ENCODE peak calls at places on chromosomes 3 and 15, in four cellular contexts. One of them, this sample, is unnamed.

GRCh38 chr3:187286467-187287059 is 5.0 kb downstream of the MASP1 start:
- DNase-seq in HEK293T: no peak
- DNase-seq in K562: no peak
- DNase-seq in WTC11: no peak
- DNase-seq in this sample: peak

GRCh38 chr3:127497166-127497565 is 93.4 kb downstream of the TPRA1 start:
- DNase-seq in HEK293T: no peak
- DNase-seq in K562: no peak
- DNase-seq in WTC11: no peak
- DNase-seq in this sample: no peak

GRCh38 chr3:182793663-182794454 is 555 bp downstream of the ATP11B start:
- DNase-seq in HEK293T: peak
- DNase-seq in K562: peak
- DNase-seq in WTC11: peak
- DNase-seq in this sample: peak

GRCh38 chr3:64594129-64594528 is 93.7 kb downstream of the ADAMTS9 start:
- DNase-seq in HEK293T: no peak
- DNase-seq in K562: no peak
- DNase-seq in WTC11: no peak
- DNase-seq in this sample: no peak

GRCh38 chr3:99013077-99013476 is 111.6 kb upstream of the DCBLD2 start:
- DNase-seq in HEK293T: no peak
- DNase-seq in K562: no peak
- DNase-seq in WTC11: no peak
- DNase-seq in this sample: no peak

GRCh38 chr15:58378241-58379085 is 53.3 kb upstream of the LIPC start:
- DNase-seq in HEK293T: no peak
- DNase-seq in K562: no peak
- DNase-seq in WTC11: no peak
- DNase-seq in this sample: no peak

GRCh38 chr3:38354588-38355344 is 8.2 kb downstream of the XYLB start:
- DNase-seq in HEK293T: no peak
- DNase-seq in K562: no peak
- DNase-seq in WTC11: no peak
- DNase-seq in this sample: no peak

GRCh38 chr3:15606434-15606891 is 4.9 kb downstream of the BTD start:
- DNase-seq in HEK293T: no peak
- DNase-seq in K562: no peak
- DNase-seq in WTC11: no peak
- DNase-seq in this sample: peak

GRCh38 chr3:169241928-169242751 is 421.4 kb downstream of the MECOM start:
- DNase-seq in HEK293T: peak
- DNase-seq in K562: no peak
- DNase-seq in WTC11: peak
- DNase-seq in this sample: no peak

GRCh38 chr3:71702131-71703024 is 22.8 kb downstream of the EIF4E3 start:
- DNase-seq in HEK293T: no peak
- DNase-seq in K562: no peak
- DNase-seq in WTC11: no peak
- DNase-seq in this sample: no peak

GRCh38 chr3:33187368-33187634 is 31.3 kb downstream of the SUSD5 start:
- DNase-seq in HEK293T: no peak
- DNase-seq in K562: no peak
- DNase-seq in WTC11: no peak
- DNase-seq in this sample: no peak

GRCh38 chr3:120855665-120856437 is 52.2 kb upstream of the STXBP5L start:
- DNase-seq in HEK293T: peak
- DNase-seq in K562: no peak
- DNase-seq in WTC11: no peak
- DNase-seq in this sample: no peak

GRCh38 chr15:72118400-72118978 is at the start of gene SENP8:
- DNase-seq in HEK293T: peak
- DNase-seq in K562: peak
- DNase-seq in WTC11: no peak
- DNase-seq in this sample: no peak

GRCh38 chr3:114597012-114597411 is 303.2 kb downstream of the TIGIT start:
- DNase-seq in HEK293T: no peak
- DNase-seq in K562: no peak
- DNase-seq in WTC11: no peak
- DNase-seq in this sample: no peak

GRCh38 chr15:79418693-79419279 is 13.3 kb upstream of the MINAR1 start:
- DNase-seq in HEK293T: no peak
- DNase-seq in K562: no peak
- DNase-seq in WTC11: no peak
- DNase-seq in this sample: no peak

GRCh38 chr15:97443101-97443500 is 517.4 kb upstream of the ARRDC4 start:
- DNase-seq in HEK293T: no peak
- DNase-seq in K562: no peak
- DNase-seq in WTC11: no peak
- DNase-seq in this sample: no peak

GRCh38 chr3:183906234-183906921 is 21.7 kb upstream of the PARL start:
- DNase-seq in HEK293T: no peak
- DNase-seq in K562: no peak
- DNase-seq in WTC11: no peak
- DNase-seq in this sample: no peak

GRCh38 chr3:172396400-172396799 is 51.9 kb downstream of the GHSR start:
- DNase-seq in HEK293T: no peak
- DNase-seq in K562: no peak
- DNase-seq in WTC11: no peak
- DNase-seq in this sample: no peak

GRCh38 chr3:46929324-46929723 is 47.2 kb downstream of the CCDC12 start:
- DNase-seq in HEK293T: no peak
- DNase-seq in K562: no peak
- DNase-seq in WTC11: no peak
- DNase-seq in this sample: no peak

GRCh38 chr15:98907921-98908490 is 99.6 kb downstream of the PGPEP1L start:
- DNase-seq in HEK293T: no peak
- DNase-seq in K562: no peak
- DNase-seq in WTC11: no peak
- DNase-seq in this sample: no peak

GRCh38 chr15:33242165-33242564 is 47.7 kb upstream of the FMN1 start:
- DNase-seq in HEK293T: no peak
- DNase-seq in K562: no peak
- DNase-seq in WTC11: no peak
- DNase-seq in this sample: peak

GRCh38 chr15:90300988-90301715 is 35.7 kb downstream of the NGRN start:
- DNase-seq in HEK293T: peak
- DNase-seq in K562: peak
- DNase-seq in WTC11: peak
- DNase-seq in this sample: peak

GRCh38 chr3:161148832-161149475 is 43.8 kb upstream of the B3GALNT1 start:
- DNase-seq in HEK293T: no peak
- DNase-seq in K562: no peak
- DNase-seq in WTC11: no peak
- DNase-seq in this sample: no peak

GRCh38 chr15:71422530-71423259 is 307.4 kb downstream of the THSD4 start:
- DNase-seq in HEK293T: no peak
- DNase-seq in K562: no peak
- DNase-seq in WTC11: no peak
- DNase-seq in this sample: no peak

GRCh38 chr15:67456677-67457529 is 64.0 kb upstream of the C15orf61 start:
- DNase-seq in HEK293T: peak
- DNase-seq in K562: peak
- DNase-seq in WTC11: peak
- DNase-seq in this sample: peak

GRCh38 chr3:138079901-138080300 is 35.5 kb downstream of the DZIP1L start:
- DNase-seq in HEK293T: no peak
- DNase-seq in K562: no peak
- DNase-seq in WTC11: no peak
- DNase-seq in this sample: no peak

GRCh38 chr15:91022832-91023129 is 387 bp upstream of the VPS33B start:
- DNase-seq in HEK293T: no peak
- DNase-seq in K562: no peak
- DNase-seq in WTC11: no peak
- DNase-seq in this sample: no peak

GRCh38 chr15:35741881-35742280 is 195.9 kb upstream of the DPH6 start:
- DNase-seq in HEK293T: no peak
- DNase-seq in K562: no peak
- DNase-seq in WTC11: no peak
- DNase-seq in this sample: no peak

GRCh38 chr15:95674031-95674430 is 656.5 kb upstream of the NR2F2 start:
- DNase-seq in HEK293T: no peak
- DNase-seq in K562: no peak
- DNase-seq in WTC11: no peak
- DNase-seq in this sample: no peak

GRCh38 chr3:34296779-34297178 is 498.3 kb downstream of the PDCD6IP start:
- DNase-seq in HEK293T: no peak
- DNase-seq in K562: no peak
- DNase-seq in WTC11: no peak
- DNase-seq in this sample: no peak

GRCh38 chr3:194638991-194639605 is 5.9 kb upstream of the TMEM44 start:
- DNase-seq in HEK293T: no peak
- DNase-seq in K562: no peak
- DNase-seq in WTC11: no peak
- DNase-seq in this sample: no peak

GRCh38 chr3:115428825-115429224 is 194.5 kb upstream of the GAP43 start:
- DNase-seq in HEK293T: no peak
- DNase-seq in K562: no peak
- DNase-seq in WTC11: no peak
- DNase-seq in this sample: no peak

GRCh38 chr15:56454841-56455240 is 10.1 kb downstream of the MNS1 start:
- DNase-seq in HEK293T: no peak
- DNase-seq in K562: no peak
- DNase-seq in WTC11: no peak
- DNase-seq in this sample: no peak

GRCh38 chr3:149435936-149436885 is 38.3 kb upstream of the TM4SF4 start:
- DNase-seq in HEK293T: no peak
- DNase-seq in K562: no peak
- DNase-seq in WTC11: no peak
- DNase-seq in this sample: no peak

GRCh38 chr3:76497636-76498035 is 542.3 kb upstream of the ROBO2 start:
- DNase-seq in HEK293T: no peak
- DNase-seq in K562: no peak
- DNase-seq in WTC11: peak
- DNase-seq in this sample: peak

GRCh38 chr3:85297291-85297690 is 338.5 kb downstream of the CADM2 start:
- DNase-seq in HEK293T: no peak
- DNase-seq in K562: no peak
- DNase-seq in WTC11: no peak
- DNase-seq in this sample: no peak

DNA sequence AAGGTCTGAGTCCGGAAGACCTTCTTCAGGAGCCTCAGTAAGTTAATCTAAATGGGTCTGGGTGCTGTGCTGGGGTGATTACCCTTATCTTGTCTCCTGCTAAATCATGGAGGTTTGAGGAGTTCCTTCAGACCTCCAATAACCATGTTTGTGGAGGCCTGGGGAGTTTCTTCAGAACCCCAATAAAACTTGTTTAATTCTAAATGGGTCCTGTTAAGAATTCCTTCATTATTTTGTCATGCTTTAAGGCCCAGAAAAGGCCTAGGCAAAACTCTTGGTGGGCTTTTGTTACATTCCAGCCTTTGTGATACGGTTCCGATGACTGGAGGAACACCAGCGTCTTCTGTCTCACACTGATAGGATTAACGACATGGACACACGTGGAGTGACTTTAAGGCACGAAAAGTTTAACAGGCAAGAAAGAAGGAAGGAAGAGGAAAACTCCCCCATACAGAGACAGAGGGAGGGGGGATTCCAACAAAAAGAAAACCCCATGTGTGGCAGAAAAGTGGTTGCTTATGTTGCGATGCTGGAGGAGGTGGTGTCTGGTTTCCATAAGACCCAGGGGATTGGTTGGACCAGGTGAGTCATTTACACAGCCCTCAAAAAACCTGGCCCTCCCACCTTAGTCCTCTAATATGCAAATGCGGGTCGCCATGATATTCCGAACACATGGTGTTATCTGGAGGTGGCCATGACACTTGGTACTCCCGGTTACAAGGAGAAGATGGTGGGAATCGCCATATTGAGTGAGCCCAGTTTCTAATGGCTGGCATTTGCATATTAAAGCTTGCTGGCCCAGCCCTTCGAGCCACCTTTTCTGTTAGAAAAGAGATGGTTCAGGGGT is 72.6 kb upstream of the MFGE8 start:
- DNase-seq in HEK293T: no peak
- DNase-seq in K562: peak
- DNase-seq in WTC11: peak
- DNase-seq in this sample: no peak
- TF ChIP-seq ELF4 in HEK293T: no peak
- TF ChIP-seq ELF4 in K562: no peak
- TF ChIP-seq ELF4 in WTC11: no peak
- TF ChIP-seq ELF4 in this sample: no peak

GRCh38 chr15:70095387-70096214 is 2.1 kb downstream of the TLE3 start:
- DNase-seq in HEK293T: peak
- DNase-seq in K562: peak
- DNase-seq in WTC11: peak
- DNase-seq in this sample: no peak
- TF ChIP-seq ELF4 in HEK293T: no peak
- TF ChIP-seq ELF4 in K562: no peak
- TF ChIP-seq ELF4 in WTC11: no peak
- TF ChIP-seq ELF4 in this sample: no peak

GRCh38 chr3:132789959-132790358 is 67.8 kb upstream of the NPHP3 start:
- DNase-seq in HEK293T: no peak
- DNase-seq in K562: no peak
- DNase-seq in WTC11: no peak
- DNase-seq in this sample: no peak

GRCh38 chr3:132787616-132788015 is 65.4 kb upstream of the NPHP3 start:
- DNase-seq in HEK293T: no peak
- DNase-seq in K562: no peak
- DNase-seq in WTC11: no peak
- DNase-seq in this sample: no peak

GRCh38 chr3:132786890-132787289 is 64.7 kb upstream of the NPHP3 start:
- DNase-seq in HEK293T: no peak
- DNase-seq in K562: no peak
- DNase-seq in WTC11: no peak
- DNase-seq in this sample: no peak

GRCh38 chr3:132790806-132791205 is 68.6 kb upstream of the NPHP3 start:
- DNase-seq in HEK293T: no peak
- DNase-seq in K562: no peak
- DNase-seq in WTC11: no peak
- DNase-seq in this sample: no peak

DNA sequence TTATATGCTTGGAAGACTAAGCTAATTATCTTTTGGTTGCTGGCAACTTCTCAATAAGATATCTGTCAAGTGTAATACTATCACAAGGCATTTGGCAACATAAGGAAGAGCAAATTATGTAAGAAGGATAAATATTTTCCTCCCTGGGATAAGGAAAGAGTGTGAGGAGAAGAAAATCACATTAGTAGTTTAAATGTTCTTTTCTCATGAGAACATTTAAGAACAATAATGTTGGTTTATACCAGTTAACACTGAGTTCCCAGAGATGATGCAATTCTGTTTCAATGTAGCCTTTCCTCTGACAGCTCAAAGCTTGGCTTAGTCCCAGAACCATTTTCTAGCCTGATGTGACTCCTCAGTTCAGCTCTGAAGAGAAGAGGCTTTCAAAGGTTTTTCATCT is 66.1 kb upstream of the NPHP3 start:
- DNase-seq in HEK293T: no peak
- DNase-seq in K562: no peak
- DNase-seq in WTC11: no peak
- DNase-seq in this sample: no peak
- TF ChIP-seq ELF4 in HEK293T: no peak
- TF ChIP-seq ELF4 in K562: no peak
- TF ChIP-seq ELF4 in WTC11: no peak
- TF ChIP-seq ELF4 in this sample: no peak

GRCh38 chr15:45307230-45307924 is 55.3 kb downstream of the SLC28A2 start:
- DNase-seq in HEK293T: peak
- DNase-seq in K562: no peak
- DNase-seq in WTC11: no peak
- DNase-seq in this sample: peak
- TF ChIP-seq ELF4 in HEK293T: no peak
- TF ChIP-seq ELF4 in K562: no peak
- TF ChIP-seq ELF4 in WTC11: no peak
- TF ChIP-seq ELF4 in this sample: no peak

This sample was measured in HepG2.